ENCODE peak calls at places on chromosomes 12 and 14, in seven cellular contexts. One of them, this sample, is unnamed.

GRCh38 chr12:26832817-26833691 is at the start of gene ITPR2:
- DNase-seq in HEK293T: peak; percentile 91
- DNase-seq in left ventricle myocardium inferior: peak; percentile 97
- DNase-seq in body of pancreas: peak; percentile 97
- DNase-seq in sigmoid colon: peak; percentile 97
- DNase-seq in amygdala: peak; percentile 86
- DNase-seq in NCI-H774: peak; percentile 93
- DNase-seq in this sample: peak; percentile 98

GRCh38 chr14:77043984-77044485 is 15.5 kb upstream of the IRF2BPL start:
- DNase-seq in body of pancreas: no peak
- DNase-seq in left ventricle myocardium inferior: no peak
- DNase-seq in HEK293T: no peak
- DNase-seq in amygdala: no peak
- DNase-seq in sigmoid colon: peak; percentile 79
- DNase-seq in NCI-H774: no peak
- DNase-seq in this sample: no peak

GRCh38 chr12:24396266-24396665 is 446.8 kb upstream of the SOX5 start:
- DNase-seq in body of pancreas: no peak
- DNase-seq in HEK293T: no peak
- DNase-seq in NCI-H774: no peak
- DNase-seq in sigmoid colon: no peak
- DNase-seq in amygdala: peak; percentile 15
- DNase-seq in left ventricle myocardium inferior: no peak
- DNase-seq in this sample: no peak

GRCh38 chr12:40788276-40788675 is 96.0 kb downstream of the CNTN1 start:
- DNase-seq in NCI-H774: no peak
- DNase-seq in sigmoid colon: no peak
- DNase-seq in left ventricle myocardium inferior: no peak
- DNase-seq in HEK293T: no peak
- DNase-seq in body of pancreas: no peak
- DNase-seq in amygdala: no peak
- DNase-seq in this sample: no peak

GRCh38 chr12:109510196-109510595 is 32.8 kb downstream of the UBE3B start:
- DNase-seq in sigmoid colon: no peak
- DNase-seq in amygdala: no peak
- DNase-seq in body of pancreas: no peak
- DNase-seq in left ventricle myocardium inferior: no peak
- DNase-seq in HEK293T: no peak
- DNase-seq in NCI-H774: no peak
- DNase-seq in this sample: peak; percentile 69

GRCh38 chr12:56995930-56996496 is 10.3 kb downstream of the ZBTB39 start:
- DNase-seq in NCI-H774: no peak
- DNase-seq in amygdala: no peak
- DNase-seq in left ventricle myocardium inferior: no peak
- DNase-seq in HEK293T: no peak
- DNase-seq in sigmoid colon: no peak
- DNase-seq in body of pancreas: no peak
- DNase-seq in this sample: no peak

GRCh38 chr14:34538871-34539406 is 562 bp downstream of the EAPP start:
- DNase-seq in sigmoid colon: no peak
- DNase-seq in left ventricle myocardium inferior: no peak
- DNase-seq in HEK293T: no peak
- DNase-seq in amygdala: no peak
- DNase-seq in NCI-H774: no peak
- DNase-seq in body of pancreas: no peak
- DNase-seq in this sample: no peak

GRCh38 chr12:114777052-114777451 is 93.1 kb upstream of the TBX3 start:
- DNase-seq in sigmoid colon: no peak
- DNase-seq in HEK293T: no peak
- DNase-seq in NCI-H774: no peak
- DNase-seq in amygdala: no peak
- DNase-seq in left ventricle myocardium inferior: no peak
- DNase-seq in body of pancreas: no peak
- DNase-seq in this sample: no peak

GRCh38 chr14:24991821-24992220 is 58.1 kb downstream of the STXBP6 start:
- DNase-seq in left ventricle myocardium inferior: no peak
- DNase-seq in NCI-H774: no peak
- DNase-seq in body of pancreas: no peak
- DNase-seq in HEK293T: no peak
- DNase-seq in sigmoid colon: no peak
- DNase-seq in amygdala: no peak
- DNase-seq in this sample: no peak

GRCh38 chr12:63921157-63921556 is 76.7 kb downstream of the SRGAP1 start:
- DNase-seq in body of pancreas: no peak
- DNase-seq in left ventricle myocardium inferior: no peak
- DNase-seq in HEK293T: no peak
- DNase-seq in amygdala: no peak
- DNase-seq in sigmoid colon: no peak
- DNase-seq in NCI-H774: no peak
- DNase-seq in this sample: no peak

GRCh38 chr12:26088999-26089398 is 35.8 kb downstream of the BHLHE41 start:
- DNase-seq in NCI-H774: no peak
- DNase-seq in left ventricle myocardium inferior: no peak
- DNase-seq in body of pancreas: no peak
- DNase-seq in sigmoid colon: no peak
- DNase-seq in HEK293T: no peak
- DNase-seq in amygdala: no peak
- DNase-seq in this sample: no peak

GRCh38 chr12:65508281-65509035 is 230.0 kb downstream of the MSRB3 start:
- DNase-seq in body of pancreas: no peak
- DNase-seq in amygdala: no peak
- DNase-seq in HEK293T: no peak
- DNase-seq in left ventricle myocardium inferior: no peak
- DNase-seq in sigmoid colon: no peak
- DNase-seq in NCI-H774: no peak
- DNase-seq in this sample: no peak

GRCh38 chr14:61090432-61091216 is 109.6 kb downstream of the SLC38A6 start:
- DNase-seq in amygdala: no peak
- DNase-seq in NCI-H774: no peak
- DNase-seq in sigmoid colon: no peak
- DNase-seq in body of pancreas: no peak
- DNase-seq in left ventricle myocardium inferior: no peak
- DNase-seq in HEK293T: no peak
- DNase-seq in this sample: peak; percentile 26

GRCh38 chr12:22286569-22286968 is 47.9 kb downstream of the ST8SIA1 start:
- DNase-seq in NCI-H774: no peak
- DNase-seq in amygdala: no peak
- DNase-seq in HEK293T: no peak
- DNase-seq in body of pancreas: no peak
- DNase-seq in left ventricle myocardium inferior: no peak
- DNase-seq in sigmoid colon: no peak
- DNase-seq in this sample: no peak

GRCh38 chr12:68423175-68423574 is 91.0 kb upstream of the MDM1 start:
- DNase-seq in body of pancreas: no peak
- DNase-seq in sigmoid colon: no peak
- DNase-seq in HEK293T: no peak
- DNase-seq in left ventricle myocardium inferior: no peak
- DNase-seq in amygdala: no peak
- DNase-seq in NCI-H774: no peak
- DNase-seq in this sample: no peak

GRCh38 chr14:95815226-95815690 is 61.4 kb upstream of the TUNAR start:
- DNase-seq in sigmoid colon: no peak
- DNase-seq in HEK293T: no peak
- DNase-seq in amygdala: no peak
- DNase-seq in left ventricle myocardium inferior: no peak
- DNase-seq in body of pancreas: no peak
- DNase-seq in NCI-H774: no peak
- DNase-seq in this sample: no peak

GRCh38 chr12:116592116-116592637 is 33.0 kb downstream of the MAP1LC3B2 start:
- DNase-seq in body of pancreas: peak; percentile 83
- DNase-seq in NCI-H774: no peak
- DNase-seq in sigmoid colon: no peak
- DNase-seq in left ventricle myocardium inferior: peak; percentile 25
- DNase-seq in HEK293T: no peak
- DNase-seq in amygdala: peak; percentile 36
- DNase-seq in this sample: no peak

GRCh38 chr12:29054790-29055663 is 94.1 kb upstream of the FAR2 start:
- DNase-seq in HEK293T: no peak
- DNase-seq in sigmoid colon: no peak
- DNase-seq in amygdala: no peak
- DNase-seq in body of pancreas: no peak
- DNase-seq in left ventricle myocardium inferior: no peak
- DNase-seq in NCI-H774: no peak
- DNase-seq in this sample: no peak

GRCh38 chr12:129903956-129904769 is at the start of gene TMEM132D:
- DNase-seq in sigmoid colon: no peak
- DNase-seq in HEK293T: no peak
- DNase-seq in body of pancreas: no peak
- DNase-seq in amygdala: no peak
- DNase-seq in NCI-H774: no peak
- DNase-seq in left ventricle myocardium inferior: no peak
- DNase-seq in this sample: peak; percentile 48

GRCh38 chr14:68043752-68044151 is 224.2 kb downstream of the RAD51B start:
- DNase-seq in sigmoid colon: no peak
- DNase-seq in body of pancreas: no peak
- DNase-seq in HEK293T: no peak
- DNase-seq in left ventricle myocardium inferior: no peak
- DNase-seq in NCI-H774: no peak
- DNase-seq in amygdala: no peak
- DNase-seq in this sample: no peak

GRCh38 chr14:72714094-72714493 is 179.8 kb downstream of the DPF3 start:
- DNase-seq in left ventricle myocardium inferior: no peak
- DNase-seq in amygdala: no peak
- DNase-seq in body of pancreas: no peak
- DNase-seq in HEK293T: no peak
- DNase-seq in NCI-H774: no peak
- DNase-seq in sigmoid colon: peak; percentile 37
- DNase-seq in this sample: no peak

GRCh38 chr12:55729592-55730446 is 1.0 kb upstream of the CD63 start:
- DNase-seq in body of pancreas: peak; percentile 92
- DNase-seq in sigmoid colon: peak; percentile 97
- DNase-seq in NCI-H774: peak; percentile 84
- DNase-seq in left ventricle myocardium inferior: peak; percentile 90
- DNase-seq in HEK293T: peak; percentile 69
- DNase-seq in amygdala: peak; percentile 90
- DNase-seq in this sample: peak; percentile 84

GRCh38 chr12:110109037-110109836 is 14.9 kb upstream of the IFT81 start:
- DNase-seq in left ventricle myocardium inferior: peak; percentile 61
- DNase-seq in HEK293T: no peak
- DNase-seq in sigmoid colon: peak; percentile 98
- DNase-seq in body of pancreas: peak; percentile 77
- DNase-seq in amygdala: no peak
- DNase-seq in NCI-H774: peak; percentile 34
- DNase-seq in this sample: no peak

GRCh38 chr12:89927226-89927698 is 218.6 kb upstream of the ATP2B1 start:
- DNase-seq in left ventricle myocardium inferior: no peak
- DNase-seq in NCI-H774: no peak
- DNase-seq in amygdala: no peak
- DNase-seq in HEK293T: no peak
- DNase-seq in body of pancreas: no peak
- DNase-seq in sigmoid colon: no peak
- DNase-seq in this sample: no peak

GRCh38 chr12:25202139-25202538 is 7.1 kb downstream of the ETFRF1 start:
- DNase-seq in NCI-H774: no peak
- DNase-seq in sigmoid colon: no peak
- DNase-seq in body of pancreas: no peak
- DNase-seq in left ventricle myocardium inferior: no peak
- DNase-seq in HEK293T: no peak
- DNase-seq in amygdala: no peak
- DNase-seq in this sample: no peak

GRCh38 chr12:48996794-48997718 is 2.1 kb downstream of the DDN start:
- DNase-seq in body of pancreas: peak; percentile 79
- DNase-seq in sigmoid colon: peak; percentile 87
- DNase-seq in NCI-H774: peak; percentile 63
- DNase-seq in left ventricle myocardium inferior: peak; percentile 80
- DNase-seq in amygdala: peak; percentile 34
- DNase-seq in HEK293T: peak; percentile 48
- DNase-seq in this sample: peak; percentile 81

GRCh38 chr14:94097091-94097490 is 13.4 kb upstream of the IFI27 start:
- DNase-seq in NCI-H774: no peak
- DNase-seq in sigmoid colon: no peak
- DNase-seq in left ventricle myocardium inferior: no peak
- DNase-seq in amygdala: no peak
- DNase-seq in body of pancreas: no peak
- DNase-seq in HEK293T: no peak
- DNase-seq in this sample: no peak

GRCh38 chr12:78018146-78018910 is 187.6 kb downstream of the NAV3 start:
- DNase-seq in sigmoid colon: peak; percentile 70
- DNase-seq in amygdala: no peak
- DNase-seq in HEK293T: no peak
- DNase-seq in NCI-H774: no peak
- DNase-seq in body of pancreas: no peak
- DNase-seq in left ventricle myocardium inferior: no peak
- DNase-seq in this sample: no peak

GRCh38 chr14:75531660-75532317 is 9.5 kb downstream of the BATF start:
- DNase-seq in amygdala: no peak
- DNase-seq in NCI-H774: no peak
- DNase-seq in sigmoid colon: no peak
- DNase-seq in body of pancreas: no peak
- DNase-seq in left ventricle myocardium inferior: no peak
- DNase-seq in HEK293T: no peak
- DNase-seq in this sample: no peak

GRCh38 chr12:124567673-124568373 is 411 bp upstream of the NCOR2 start:
- DNase-seq in sigmoid colon: peak; percentile 98
- DNase-seq in left ventricle myocardium inferior: peak; percentile 97
- DNase-seq in NCI-H774: peak; percentile 72
- DNase-seq in body of pancreas: peak; percentile 91
- DNase-seq in HEK293T: peak; percentile 87
- DNase-seq in amygdala: peak; percentile 92
- DNase-seq in this sample: peak; percentile 98